ENCODE peak calls at places on chromosomes 12 and 14, in seven cellular contexts. H is mammary epithelial cell, M is heart left ventricle, N is body of pancreas, R is kidney epithelial cell, K is mesothelial cell of epicardium, I is lower leg skin. G is an unnamed sample.

GRCh38 chr12:109762673-109763191 is 49.1 kb downstream of the FAM222A start:
- DNase-seq in K (no peak), N (peak; percentile 10), H (no peak), R (no peak), I (no peak), M (no peak), G (no peak)

GRCh38 chr12:29346764-29347421 is 34.1 kb downstream of the ERGIC2 start:
- DNase-seq in N (no peak), R (peak; percentile 2), M (no peak), H (no peak), K (no peak), I (no peak), G (no peak)

GRCh38 chr12:68180792-68181744 is 21.5 kb upstream of the IFNG start:
- DNase-seq in N (no peak), I (no peak), M (no peak), H (no peak), K (no peak), R (no peak), G (no peak)

GRCh38 chr12:40947812-40948211 is 240.3 kb upstream of the PDZRN4 start:
- DNase-seq in R (no peak), H (peak; percentile 51), K (no peak), I (no peak), M (no peak), N (no peak), G (no peak)

GRCh38 chr12:24560192-24560591 is 388.7 kb downstream of the BCAT1 start:
- DNase-seq in N (no peak), I (no peak), K (no peak), R (no peak), M (no peak), H (no peak), G (no peak)

GRCh38 chr12:54560374-54560858 is 11.0 kb downstream of the PDE1B start:
- DNase-seq in N (peak; percentile 83), I (peak; percentile 97), H (peak; percentile 9), K (peak; percentile 45), R (no peak), M (peak; percentile 91), G (no peak)

GRCh38 chr12:113118142-113118541 is 17.4 kb downstream of the RASAL1 start:
- DNase-seq in R (no peak), N (no peak), K (no peak), M (no peak), H (no peak), I (no peak), G (no peak)

GRCh38 chr12:50074936-50075807 is 10.0 kb upstream of the SMARCD1 start:
- DNase-seq in N (peak; percentile 88), M (peak; percentile 84), H (peak; percentile 62), K (peak; percentile 68), R (no peak), I (peak; percentile 97), G (peak; percentile 95)

GRCh38 chr12:59041241-59042121 is 121.2 kb upstream of the LRIG3 start:
- DNase-seq in M (no peak), K (no peak), I (no peak), H (peak; percentile 98), R (peak; percentile 81), N (no peak), G (no peak)

GRCh38 chr12:89156862-89157262 is 195.4 kb downstream of the DUSP6 start:
- DNase-seq in K (no peak), M (no peak), N (no peak), I (no peak), H (peak; percentile 32), R (no peak), G (no peak)

GRCh38 chr12:89156324-89156723 is 196.0 kb downstream of the DUSP6 start:
- DNase-seq in I (no peak), N (no peak), K (no peak), H (peak; percentile 48), M (no peak), R (no peak), G (no peak)

GRCh38 chr12:89153341-89153740 is 199.0 kb downstream of the DUSP6 start:
- DNase-seq in N (no peak), K (no peak), M (no peak), I (no peak), R (no peak), H (no peak), G (no peak)

GRCh38 chr12:89157413-89157812 is 194.9 kb downstream of the DUSP6 start:
- DNase-seq in I (no peak), N (no peak), K (no peak), R (no peak), M (no peak), H (no peak), G (no peak)

DNA sequence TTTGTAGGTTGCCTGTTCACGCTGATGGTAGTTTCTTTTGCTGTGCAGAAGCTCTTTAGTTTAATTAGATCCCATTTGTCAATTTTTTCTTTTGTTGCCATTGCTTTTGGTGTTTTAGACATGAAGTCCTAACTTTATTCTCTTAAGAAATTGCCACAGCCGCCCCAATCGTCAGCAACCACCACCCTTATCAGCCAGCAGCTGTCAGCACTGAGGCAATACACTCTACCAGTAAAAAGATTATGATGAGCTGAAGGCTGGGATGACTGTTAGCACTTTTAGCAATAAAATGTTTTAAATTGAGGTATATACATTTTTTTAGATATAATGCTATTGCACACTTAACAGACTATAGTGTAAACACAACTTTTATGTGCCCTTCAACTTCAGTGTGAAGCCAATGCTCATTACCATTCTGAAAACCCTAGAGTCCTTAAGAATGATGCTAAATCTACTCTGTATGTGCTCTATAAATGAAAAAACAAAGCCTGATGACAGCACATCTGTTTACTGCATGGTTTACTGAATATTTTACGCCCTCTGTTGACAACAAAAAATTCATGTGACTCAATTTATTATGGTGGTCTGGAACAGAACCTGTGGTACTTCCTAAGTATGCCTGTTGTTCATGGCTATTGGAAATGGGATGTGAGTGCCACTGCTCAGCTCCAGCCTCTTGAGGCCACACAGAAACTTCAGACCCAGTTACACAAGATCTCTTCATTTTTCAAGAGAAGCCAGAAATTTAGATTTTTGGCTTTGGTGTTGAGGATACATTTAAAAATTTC is 197.4 kb downstream of the DUSP6 start:
- DNase-seq in I (peak; percentile 81), M (no peak), N (no peak), R (no peak), H (no peak), K (no peak), G (no peak)
- TF ChIP-seq CTCF in I (no peak), M (no peak), N (no peak), R (no peak), H (no peak), K (no peak), G (no peak)

GRCh38 chr14:21105095-21105494 is 4.2 kb downstream of the TMEM253 start:
- DNase-seq in N (no peak), M (no peak), R (no peak), I (no peak), H (no peak), K (no peak), G (no peak)

GRCh38 chr14:21102472-21103164 is 1.8 kb downstream of the TMEM253 start:
- DNase-seq in N (no peak), K (no peak), I (no peak), H (no peak), R (no peak), M (no peak), G (no peak)

GRCh38 chr14:21104448-21105060 is 3.7 kb downstream of the TMEM253 start:
- DNase-seq in I (peak; percentile 96), R (no peak), K (no peak), N (peak; percentile 77), M (peak; percentile 76), H (peak; percentile 74), G (no peak)

GRCh38 chr14:21103165-21103709 is 2.4 kb downstream of the TMEM253 start:
- DNase-seq in H (no peak), K (no peak), M (no peak), I (no peak), R (no peak), N (no peak), G (no peak)

DNA sequence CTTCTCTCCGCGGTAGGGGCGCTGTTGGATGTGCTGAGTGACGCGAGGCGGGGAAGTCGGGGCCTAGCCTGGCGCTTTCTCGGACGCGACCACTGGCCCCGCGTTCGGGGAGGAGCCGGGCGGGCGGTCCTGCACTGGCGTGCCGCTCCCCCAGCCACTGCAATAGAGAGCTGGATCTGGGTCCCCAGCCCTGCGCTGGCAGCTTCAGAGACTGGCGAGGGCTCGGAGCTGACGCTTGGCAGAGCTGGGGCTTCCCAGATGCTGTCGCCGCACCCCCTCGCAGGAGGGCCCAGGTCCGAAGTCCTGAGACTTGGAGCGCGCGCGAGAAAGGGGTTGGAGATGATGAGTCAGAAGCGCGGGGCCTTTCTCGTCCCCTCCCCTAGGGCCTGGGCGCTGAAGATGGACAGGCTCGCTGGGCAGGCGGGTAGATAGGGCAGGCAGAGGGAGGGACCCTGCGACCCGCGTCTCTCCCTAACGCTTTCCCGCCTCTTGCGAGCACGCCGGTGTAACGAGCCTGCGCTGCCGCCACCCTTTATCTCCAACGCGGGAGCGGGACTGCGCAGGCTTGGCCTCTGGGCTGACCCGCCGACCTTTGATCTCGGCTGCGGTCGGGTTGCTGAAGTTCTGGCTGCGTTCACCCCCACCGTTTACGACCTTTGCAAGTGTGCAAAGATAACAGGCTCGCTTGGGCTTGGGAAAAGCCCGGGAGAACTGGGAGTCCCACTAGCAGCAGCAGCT is 3.0 kb downstream of the TMEM253 start:
- DNase-seq in I (peak; percentile 99), H (peak; percentile 94), R (peak; percentile 71), K (peak; percentile 80), N (peak; percentile 96), M (peak; percentile 97), G (peak; percentile 97)
- TF ChIP-seq CTCF in I (no peak), H (peak; percentile 73), R (peak; percentile 89), K (peak; percentile 62), N (peak; percentile 71), M (peak; percentile 85), G (peak; percentile 70)

DNA sequence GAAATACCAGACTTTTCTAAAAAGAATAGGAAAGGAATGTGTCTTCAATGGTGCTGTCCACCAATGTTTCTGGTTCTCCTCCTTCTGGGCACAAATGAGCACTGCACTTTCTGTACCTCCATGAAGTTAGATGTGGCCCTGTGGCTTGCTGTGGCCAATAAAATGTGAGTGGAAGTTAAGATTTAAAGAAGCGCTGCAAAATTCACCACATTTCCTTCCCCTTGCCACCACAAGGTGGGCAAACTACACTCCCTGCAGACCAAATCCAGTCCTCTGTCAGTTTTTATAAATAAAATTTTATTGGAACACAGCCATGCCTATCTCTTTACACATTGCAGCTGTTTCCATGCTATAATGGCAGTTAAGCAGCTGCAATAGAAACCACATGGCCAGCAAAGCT is 141.4 kb upstream of the TMPO start:
- DNase-seq in R (no peak), M (no peak), N (no peak), H (no peak), K (no peak), I (no peak), G (no peak)
- TF ChIP-seq CTCF in R (peak; percentile 28), M (no peak), N (no peak), H (peak; percentile 22), K (no peak), I (no peak), G (peak; percentile 24)

DNA sequence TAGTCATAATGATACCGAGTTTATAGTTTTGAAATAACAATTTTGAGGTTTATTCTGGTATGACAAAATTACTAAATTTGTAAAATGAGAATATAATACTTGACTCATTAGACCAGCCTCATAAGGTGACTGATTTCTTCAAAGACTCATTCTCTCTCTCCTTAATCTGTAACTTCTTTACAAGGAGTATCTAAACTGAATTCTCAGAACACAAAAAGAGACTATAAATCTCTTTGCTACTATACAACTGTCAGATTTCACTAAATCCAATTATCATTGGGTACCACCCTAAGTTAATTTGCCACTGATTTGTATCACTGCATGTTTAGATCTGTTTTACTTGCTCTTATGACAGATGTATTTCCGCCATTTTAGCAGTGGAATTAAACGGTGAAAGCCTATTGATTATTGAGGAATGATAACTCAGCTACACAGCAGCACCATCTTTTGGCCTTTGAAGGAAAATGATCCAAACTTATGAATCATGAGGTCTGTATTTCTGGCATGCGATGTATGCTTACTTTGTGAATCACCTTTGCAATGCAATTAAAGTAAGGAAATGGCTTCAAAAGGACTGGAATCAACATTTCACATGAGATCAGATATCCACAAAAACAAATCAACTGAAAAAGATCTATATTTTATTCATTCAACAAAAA is 161.2 kb downstream of the RERGL start:
- DNase-seq in R (peak; percentile 72), N (no peak), K (no peak), I (no peak), M (no peak), H (peak; percentile 79), G (no peak)
- TF ChIP-seq CTCF in R (peak; percentile 35), N (no peak), K (no peak), I (no peak), M (no peak), H (peak; percentile 48), G (peak; percentile 30)

G was measured in osteocyte.